ENCODE peak calls at places on chromosome 14, in eight cellular contexts. M, E, R, V, K, A, P and U are unnamed samples.

GRCh38 chr14:58414845-58415244 is 12.5 kb downstream of the TIMM9 start:
- DNase-seq in M (no peak), E (no peak), R (peak), V (no peak), K (no peak), A (no peak), P (peak), U (no peak)

GRCh38 chr14:38777401-38777800 is 325.6 kb downstream of the SEC23A start:
- DNase-seq in M (no peak), E (no peak), R (no peak), V (no peak), K (no peak), A (no peak), P (no peak), U (no peak)

GRCh38 chr14:22653012-22653621 is 9.0 kb upstream of the OR6J1 start:
- DNase-seq in M (peak), E (peak), R (peak), V (peak), K (no peak), A (no peak), P (peak), U (peak)

GRCh38 chr14:89748004-89748403 is 206.5 kb downstream of the EFCAB11 start:
- DNase-seq in M (no peak), E (no peak), R (no peak), V (no peak), K (no peak), A (no peak), P (no peak), U (peak)

GRCh38 chr14:23101213-23101970 is 3.4 kb downstream of the CIROP start:
- DNase-seq in M (no peak), E (no peak), R (no peak), V (no peak), K (peak), A (no peak), P (no peak), U (no peak)

GRCh38 chr14:34843011-34843554 is 32.1 kb downstream of the BAZ1A start:
- DNase-seq in M (peak), E (no peak), R (peak), V (no peak), K (no peak), A (peak), P (peak), U (peak)

GRCh38 chr14:70981005-70981952 is 74.0 kb downstream of the PCNX1 start:
- DNase-seq in M (peak), E (no peak), R (peak), V (no peak), K (no peak), A (no peak), P (peak), U (no peak)

GRCh38 chr14:52780893-52781292 is 10.5 kb downstream of the GNPNAT1 start:
- DNase-seq in M (peak), E (no peak), R (peak), V (no peak), K (no peak), A (no peak), P (peak), U (peak)

GRCh38 chr14:46322076-46322475 is 329.5 kb downstream of the RPL10L start:
- DNase-seq in M (no peak), E (no peak), R (no peak), V (no peak), K (no peak), A (no peak), P (no peak), U (no peak)

GRCh38 chr14:69346710-69347109 is 51.4 kb downstream of the ERH start:
- DNase-seq in M (peak), E (peak), R (peak), V (no peak), K (no peak), A (no peak), P (no peak), U (no peak)

GRCh38 chr14:98325761-98326160 is 946.2 kb downstream of the BCL11B start:
- DNase-seq in M (no peak), E (no peak), R (no peak), V (no peak), K (no peak), A (no peak), P (no peak), U (no peak)

GRCh38 chr14:94561656-94562010 is 391 bp downstream of the SERPINA4 start:
- DNase-seq in M (no peak), E (no peak), R (no peak), V (no peak), K (peak), A (no peak), P (no peak), U (no peak)

GRCh38 chr14:50924236-50924635 is 20.0 kb downstream of the PYGL start:
- DNase-seq in M (no peak), E (no peak), R (no peak), V (no peak), K (no peak), A (no peak), P (no peak), U (no peak)

GRCh38 chr14:67395876-67396189 is 16.1 kb downstream of the PLEK2 start:
- DNase-seq in M (peak), E (no peak), R (peak), V (no peak), K (no peak), A (no peak), P (no peak), U (no peak)

GRCh38 chr14:76904100-76904739 is 78.0 kb downstream of the LRRC74A start:
- DNase-seq in M (no peak), E (no peak), R (peak), V (no peak), K (no peak), A (peak), P (peak), U (peak)
- H3K4me3 ChIP-seq in M (no peak), E (no peak), R (no peak), V (no peak), K (no peak), A (peak), P (no peak), U (peak)

GRCh38 chr14:103056322-103057027 is 874 bp downstream of the CDC42BPB start:
- DNase-seq in M (peak), E (peak), R (peak), V (no peak), K (peak), A (no peak), P (peak), U (peak)
- H3K4me3 ChIP-seq in M (peak), E (peak), R (peak), V (no peak), K (peak), A (peak), P (peak), U (peak)

GRCh38 chr14:45194964-45195363 is 58.0 kb downstream of the MIS18BP1 start:
- DNase-seq in M (no peak), E (no peak), R (no peak), V (no peak), K (no peak), A (no peak), P (no peak), U (no peak)

GRCh38 chr14:45204241-45204640 is 48.8 kb downstream of the MIS18BP1 start:
- DNase-seq in M (no peak), E (no peak), R (no peak), V (no peak), K (no peak), A (no peak), P (no peak), U (no peak)

GRCh38 chr14:45201908-45202307 is 51.1 kb downstream of the MIS18BP1 start:
- DNase-seq in M (peak), E (peak), R (peak), V (no peak), K (no peak), A (no peak), P (no peak), U (peak)

GRCh38 chr14:45199246-45199645 is 53.8 kb downstream of the MIS18BP1 start:
- DNase-seq in M (no peak), E (no peak), R (peak), V (no peak), K (no peak), A (peak), P (peak), U (peak)

DNA sequence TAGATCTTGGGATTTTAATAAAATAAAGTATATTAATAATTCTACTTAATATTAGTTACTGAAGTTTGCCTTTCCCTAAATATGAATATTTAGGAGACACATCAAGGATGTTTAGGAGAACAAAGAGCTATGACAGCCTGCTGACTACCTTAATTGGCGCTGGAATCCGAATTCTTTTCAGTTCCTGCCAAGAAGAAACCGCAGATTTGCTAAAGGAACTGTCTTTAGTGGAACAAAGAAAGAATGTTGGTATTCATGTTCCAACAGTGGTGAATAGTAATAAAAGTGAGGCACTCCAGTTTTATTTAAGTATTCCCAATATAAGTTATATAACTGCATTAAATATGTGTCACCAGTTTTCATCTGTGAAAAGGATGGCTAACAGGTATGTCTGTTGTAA is 54.5 kb downstream of the MIS18BP1 start:
- DNase-seq in M (no peak), E (no peak), R (peak), V (no peak), K (no peak), A (no peak), P (peak), U (peak)
- H3K4me3 ChIP-seq in M (no peak), E (no peak), R (no peak), V (no peak), K (no peak), A (no peak), P (no peak), U (no peak)

DNA sequence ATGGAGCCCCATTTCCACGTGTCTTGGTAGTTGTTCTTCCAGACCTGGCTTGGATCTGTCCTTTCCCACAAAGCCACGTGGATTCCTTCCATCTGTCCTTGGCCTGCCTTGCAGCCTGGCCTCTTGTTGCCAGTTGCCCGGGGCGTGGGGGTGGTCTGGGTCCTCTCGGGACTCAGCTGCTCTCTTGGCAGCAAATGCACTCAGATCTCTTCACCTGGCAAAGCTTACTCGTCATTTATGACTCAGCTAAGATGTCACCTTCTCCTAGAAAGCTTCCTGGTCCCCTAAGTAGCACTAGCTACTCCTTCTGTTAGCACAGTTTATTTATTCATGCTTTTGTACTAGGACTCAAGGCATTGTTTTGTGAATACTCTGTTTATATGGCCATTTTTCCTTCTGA is 13.6 kb downstream of the PLEKHG3 start:
- DNase-seq in M (no peak), E (no peak), R (no peak), V (no peak), K (peak), A (no peak), P (no peak), U (peak)
- H3K4me3 ChIP-seq in M (no peak), E (no peak), R (no peak), V (no peak), K (no peak), A (no peak), P (no peak), U (no peak)

GRCh38 chr14:91142214-91142668 is 28.4 kb downstream of the DGLUCY start:
- DNase-seq in M (no peak), E (no peak), R (no peak), V (no peak), K (no peak), A (no peak), P (no peak), U (no peak)
- H3K4me3 ChIP-seq in M (no peak), E (no peak), R (no peak), V (no peak), K (no peak), A (no peak), P (no peak), U (no peak)

DNA sequence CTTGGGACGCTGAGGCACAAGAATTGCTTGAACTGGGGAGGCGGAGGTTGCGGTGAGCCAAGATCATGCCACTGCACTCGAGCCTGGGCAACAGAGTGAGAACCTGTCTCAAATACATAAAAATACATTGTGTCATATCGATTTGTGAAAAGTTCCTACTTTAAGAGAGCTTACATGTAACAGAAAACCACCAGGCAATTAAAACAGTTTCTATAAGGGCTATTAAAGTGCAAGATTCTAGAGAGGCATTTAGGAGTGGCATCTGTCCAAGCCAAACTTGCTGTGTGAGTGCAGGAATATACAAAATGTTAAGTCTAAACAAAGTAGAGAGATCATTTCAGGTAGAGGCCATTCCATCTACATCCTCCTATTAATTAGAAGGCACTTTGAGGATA is 1.7 kb upstream of the NEK9 start:
- DNase-seq in M (no peak), E (no peak), R (no peak), V (no peak), K (no peak), A (no peak), P (no peak), U (no peak)
- H3K4me3 ChIP-seq in M (no peak), E (no peak), R (no peak), V (no peak), K (no peak), A (no peak), P (no peak), U (no peak)

DNA sequence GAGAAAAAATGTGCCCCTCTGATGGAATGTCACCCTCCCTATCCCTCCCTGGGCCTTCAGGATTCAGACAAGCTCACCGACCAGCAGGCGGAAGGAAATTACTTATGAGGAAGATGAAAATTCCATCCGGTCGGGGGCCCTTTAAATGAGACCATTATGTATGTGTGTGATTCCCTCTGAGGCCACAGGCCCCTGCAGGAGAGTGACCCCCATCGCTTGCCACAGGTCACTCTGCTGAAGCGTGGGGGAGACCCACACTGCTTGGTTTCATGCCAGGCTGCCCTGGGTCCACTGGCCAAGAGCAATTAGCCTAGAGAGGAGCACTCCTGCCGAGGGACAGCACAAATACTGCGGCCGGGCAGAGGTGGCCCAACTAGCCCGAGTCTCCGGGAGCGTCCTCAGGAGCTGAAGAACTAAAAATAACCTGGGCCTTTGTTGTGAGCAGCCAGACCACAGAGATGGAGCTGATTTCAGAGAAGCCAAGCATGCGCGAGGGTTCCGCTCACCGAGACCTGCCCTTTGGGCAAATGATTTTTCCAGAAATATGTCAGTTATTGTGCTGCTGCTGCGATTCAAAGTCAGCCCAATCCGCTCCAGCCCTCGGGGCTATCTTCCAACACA is 276.4 kb downstream of the DPF3 start:
- DNase-seq in M (peak), E (peak), R (no peak), V (no peak), K (peak), A (no peak), P (peak), U (no peak)
- H3K4me3 ChIP-seq in M (no peak), E (no peak), R (no peak), V (no peak), K (no peak), A (no peak), P (no peak), U (no peak)

GRCh38 chr14:80278293-80279037 is 67.2 kb upstream of the DIO2 start:
- DNase-seq in M (peak), E (no peak), R (peak), V (no peak), K (no peak), A (no peak), P (peak), U (peak)
- H3K4me3 ChIP-seq in M (no peak), E (no peak), R (no peak), V (no peak), K (no peak), A (no peak), P (no peak), U (no peak)

DNA sequence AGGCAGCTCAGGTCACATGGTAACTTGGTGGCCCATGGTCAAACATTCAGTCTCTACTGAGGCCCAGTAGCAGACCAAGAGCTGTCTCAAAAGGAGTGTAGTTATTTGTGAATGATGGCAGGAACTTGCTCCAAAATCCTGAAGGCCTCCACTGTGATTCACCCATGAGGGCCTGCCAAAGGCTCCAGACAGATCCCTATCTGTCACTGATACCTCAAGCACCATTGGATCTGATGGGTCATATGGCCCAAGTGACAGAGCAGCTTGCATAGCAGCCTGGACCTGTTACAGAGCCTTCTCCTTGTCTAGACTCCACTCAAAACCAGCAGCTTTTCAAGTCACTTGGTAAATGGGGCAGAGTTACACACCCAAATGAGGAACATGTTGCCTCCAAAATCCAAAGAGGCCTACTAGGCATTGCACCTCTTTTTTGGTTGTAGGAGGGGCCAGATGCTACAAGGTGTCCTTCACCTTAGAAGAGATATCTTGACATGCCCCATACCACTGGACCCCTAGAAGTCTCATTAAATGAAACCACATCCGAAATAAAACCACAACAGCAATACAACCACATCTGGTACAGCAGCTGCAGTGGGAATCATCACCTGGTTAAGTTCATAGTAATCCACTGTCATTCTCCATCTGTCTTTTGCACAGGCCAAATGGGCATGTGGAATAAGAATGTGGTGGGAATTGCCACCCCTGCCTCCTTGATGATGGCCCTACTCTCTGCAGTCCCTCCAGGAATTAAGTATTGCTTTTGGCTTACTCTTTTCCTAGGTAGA is 150.3 kb upstream of the MAX start:
- DNase-seq in M (no peak), E (no peak), R (no peak), V (no peak), K (peak), A (no peak), P (no peak), U (peak)
- H3K4me3 ChIP-seq in M (no peak), E (no peak), R (no peak), V (no peak), K (no peak), A (no peak), P (no peak), U (no peak)